ENCODE peak calls at places on chromosome 17, in five cellular contexts. One of them, this sample, is unnamed.

GRCh38 chr17:51128089-51128488 is 7.4 kb upstream of the SPAG9 start:
- DNase-seq in GM12865: peak; percentile 48
- DNase-seq in stimulated activated CD8-positive, alpha-beta memory T cell treated with anti-CD3 and anti-CD28 coated beads, Interleukin-2, amount 100 ng/mL, for 1 hour: no peak
- DNase-seq in activated T-helper 1 cell treated with anti-CD3 and anti-CD28 coated beads, Interleukin-2, amount 50 U/mL, for 16 hours: no peak
- DNase-seq in SW 1271: no peak
- DNase-seq in this sample: no peak

GRCh38 chr17:74427048-74427762 is 4.7 kb upstream of the GPRC5C start:
- DNase-seq in GM12865: no peak
- DNase-seq in stimulated activated CD8-positive, alpha-beta memory T cell treated with anti-CD3 and anti-CD28 coated beads, Interleukin-2, amount 100 ng/mL, for 1 hour: no peak
- DNase-seq in activated T-helper 1 cell treated with anti-CD3 and anti-CD28 coated beads, Interleukin-2, amount 50 U/mL, for 16 hours: no peak
- DNase-seq in SW 1271: no peak
- DNase-seq in this sample: no peak

GRCh38 chr17:79983456-79983855 is 52.2 kb downstream of the TBC1D16 start:
- DNase-seq in GM12865: no peak
- DNase-seq in stimulated activated CD8-positive, alpha-beta memory T cell treated with anti-CD3 and anti-CD28 coated beads, Interleukin-2, amount 100 ng/mL, for 1 hour: no peak
- DNase-seq in activated T-helper 1 cell treated with anti-CD3 and anti-CD28 coated beads, Interleukin-2, amount 50 U/mL, for 16 hours: no peak
- DNase-seq in SW 1271: no peak
- DNase-seq in this sample: no peak

GRCh38 chr17:59435238-59435637 is 103.8 kb downstream of the YPEL2 start:
- DNase-seq in GM12865: peak; percentile 21
- DNase-seq in stimulated activated CD8-positive, alpha-beta memory T cell treated with anti-CD3 and anti-CD28 coated beads, Interleukin-2, amount 100 ng/mL, for 1 hour: no peak
- DNase-seq in activated T-helper 1 cell treated with anti-CD3 and anti-CD28 coated beads, Interleukin-2, amount 50 U/mL, for 16 hours: no peak
- DNase-seq in SW 1271: peak; percentile 55
- DNase-seq in this sample: peak; percentile 79

GRCh38 chr17:75430159-75430748 is 24.8 kb upstream of the GRB2 start:
- DNase-seq in GM12865: no peak
- DNase-seq in stimulated activated CD8-positive, alpha-beta memory T cell treated with anti-CD3 and anti-CD28 coated beads, Interleukin-2, amount 100 ng/mL, for 1 hour: no peak
- DNase-seq in activated T-helper 1 cell treated with anti-CD3 and anti-CD28 coated beads, Interleukin-2, amount 50 U/mL, for 16 hours: no peak
- DNase-seq in SW 1271: no peak
- DNase-seq in this sample: no peak

GRCh38 chr17:83203073-83203471 is 123.7 kb downstream of the METRNL start:
- DNase-seq in GM12865: no peak
- DNase-seq in stimulated activated CD8-positive, alpha-beta memory T cell treated with anti-CD3 and anti-CD28 coated beads, Interleukin-2, amount 100 ng/mL, for 1 hour: no peak
- DNase-seq in activated T-helper 1 cell treated with anti-CD3 and anti-CD28 coated beads, Interleukin-2, amount 50 U/mL, for 16 hours: no peak
- DNase-seq in SW 1271: no peak
- DNase-seq in this sample: peak; percentile 85

GRCh38 chr17:67679721-67680120 is 38.0 kb upstream of the NOL11 start:
- DNase-seq in GM12865: peak; percentile 86
- DNase-seq in stimulated activated CD8-positive, alpha-beta memory T cell treated with anti-CD3 and anti-CD28 coated beads, Interleukin-2, amount 100 ng/mL, for 1 hour: no peak
- DNase-seq in activated T-helper 1 cell treated with anti-CD3 and anti-CD28 coated beads, Interleukin-2, amount 50 U/mL, for 16 hours: no peak
- DNase-seq in SW 1271: no peak
- DNase-seq in this sample: no peak

GRCh38 chr17:17497065-17497844 is 1.1 kb upstream of the RASD1 start:
- DNase-seq in GM12865: no peak
- DNase-seq in stimulated activated CD8-positive, alpha-beta memory T cell treated with anti-CD3 and anti-CD28 coated beads, Interleukin-2, amount 100 ng/mL, for 1 hour: no peak
- DNase-seq in activated T-helper 1 cell treated with anti-CD3 and anti-CD28 coated beads, Interleukin-2, amount 50 U/mL, for 16 hours: no peak
- DNase-seq in SW 1271: no peak
- DNase-seq in this sample: no peak

GRCh38 chr17:12996941-12997340 is 20.9 kb downstream of the ELAC2 start:
- DNase-seq in GM12865: no peak
- DNase-seq in stimulated activated CD8-positive, alpha-beta memory T cell treated with anti-CD3 and anti-CD28 coated beads, Interleukin-2, amount 100 ng/mL, for 1 hour: no peak
- DNase-seq in activated T-helper 1 cell treated with anti-CD3 and anti-CD28 coated beads, Interleukin-2, amount 50 U/mL, for 16 hours: no peak
- DNase-seq in SW 1271: no peak
- DNase-seq in this sample: no peak

GRCh38 chr17:15341966-15342365 is 569 bp upstream of the TEKT3 start:
- DNase-seq in GM12865: no peak
- DNase-seq in stimulated activated CD8-positive, alpha-beta memory T cell treated with anti-CD3 and anti-CD28 coated beads, Interleukin-2, amount 100 ng/mL, for 1 hour: no peak
- DNase-seq in activated T-helper 1 cell treated with anti-CD3 and anti-CD28 coated beads, Interleukin-2, amount 50 U/mL, for 16 hours: no peak
- DNase-seq in SW 1271: no peak
- DNase-seq in this sample: no peak

GRCh38 chr17:48486557-48486956 is 44.3 kb downstream of the HOXB1 start:
- DNase-seq in GM12865: peak; percentile 21
- DNase-seq in stimulated activated CD8-positive, alpha-beta memory T cell treated with anti-CD3 and anti-CD28 coated beads, Interleukin-2, amount 100 ng/mL, for 1 hour: no peak
- DNase-seq in activated T-helper 1 cell treated with anti-CD3 and anti-CD28 coated beads, Interleukin-2, amount 50 U/mL, for 16 hours: no peak
- DNase-seq in SW 1271: peak; percentile 61
- DNase-seq in this sample: peak; percentile 54

GRCh38 chr17:49694847-49695697 is 12.7 kb downstream of the SLC35B1 start:
- DNase-seq in GM12865: peak; percentile 70
- DNase-seq in stimulated activated CD8-positive, alpha-beta memory T cell treated with anti-CD3 and anti-CD28 coated beads, Interleukin-2, amount 100 ng/mL, for 1 hour: peak; percentile 52
- DNase-seq in activated T-helper 1 cell treated with anti-CD3 and anti-CD28 coated beads, Interleukin-2, amount 50 U/mL, for 16 hours: peak; percentile 58
- DNase-seq in SW 1271: peak; percentile 32
- DNase-seq in this sample: no peak

GRCh38 chr17:28728364-28729200 is at the start of gene NEK8:
- DNase-seq in GM12865: peak; percentile 96
- DNase-seq in stimulated activated CD8-positive, alpha-beta memory T cell treated with anti-CD3 and anti-CD28 coated beads, Interleukin-2, amount 100 ng/mL, for 1 hour: peak; percentile 97
- DNase-seq in activated T-helper 1 cell treated with anti-CD3 and anti-CD28 coated beads, Interleukin-2, amount 50 U/mL, for 16 hours: peak; percentile 94
- DNase-seq in SW 1271: peak; percentile 92
- DNase-seq in this sample: peak; percentile 88

GRCh38 chr17:67441052-67441738 is 64.1 kb downstream of the PITPNC1 start:
- DNase-seq in GM12865: peak; percentile 82
- DNase-seq in stimulated activated CD8-positive, alpha-beta memory T cell treated with anti-CD3 and anti-CD28 coated beads, Interleukin-2, amount 100 ng/mL, for 1 hour: peak; percentile 54
- DNase-seq in activated T-helper 1 cell treated with anti-CD3 and anti-CD28 coated beads, Interleukin-2, amount 50 U/mL, for 16 hours: peak; percentile 58
- DNase-seq in SW 1271: peak; percentile 93
- DNase-seq in this sample: no peak

GRCh38 chr17:8859804-8860430 is 7.6 kb downstream of the PIK3R6 start:
- DNase-seq in GM12865: no peak
- DNase-seq in stimulated activated CD8-positive, alpha-beta memory T cell treated with anti-CD3 and anti-CD28 coated beads, Interleukin-2, amount 100 ng/mL, for 1 hour: no peak
- DNase-seq in activated T-helper 1 cell treated with anti-CD3 and anti-CD28 coated beads, Interleukin-2, amount 50 U/mL, for 16 hours: no peak
- DNase-seq in SW 1271: no peak
- DNase-seq in this sample: no peak

GRCh38 chr17:66507103-66507923 is 204.9 kb downstream of the PRKCA start:
- DNase-seq in GM12865: no peak
- DNase-seq in stimulated activated CD8-positive, alpha-beta memory T cell treated with anti-CD3 and anti-CD28 coated beads, Interleukin-2, amount 100 ng/mL, for 1 hour: no peak
- DNase-seq in activated T-helper 1 cell treated with anti-CD3 and anti-CD28 coated beads, Interleukin-2, amount 50 U/mL, for 16 hours: no peak
- DNase-seq in SW 1271: peak; percentile 58
- DNase-seq in this sample: peak; percentile 61

GRCh38 chr17:82399030-82399429 is 19.1 kb upstream of the HEXD start:
- DNase-seq in GM12865: no peak
- DNase-seq in stimulated activated CD8-positive, alpha-beta memory T cell treated with anti-CD3 and anti-CD28 coated beads, Interleukin-2, amount 100 ng/mL, for 1 hour: no peak
- DNase-seq in activated T-helper 1 cell treated with anti-CD3 and anti-CD28 coated beads, Interleukin-2, amount 50 U/mL, for 16 hours: no peak
- DNase-seq in SW 1271: no peak
- DNase-seq in this sample: peak; percentile 96

GRCh38 chr17:76793775-76794174 is 55.9 kb downstream of the MFSD11 start:
- DNase-seq in GM12865: peak; percentile 57
- DNase-seq in stimulated activated CD8-positive, alpha-beta memory T cell treated with anti-CD3 and anti-CD28 coated beads, Interleukin-2, amount 100 ng/mL, for 1 hour: no peak
- DNase-seq in activated T-helper 1 cell treated with anti-CD3 and anti-CD28 coated beads, Interleukin-2, amount 50 U/mL, for 16 hours: no peak
- DNase-seq in SW 1271: peak; percentile 35
- DNase-seq in this sample: no peak

GRCh38 chr17:494601-495195 is 142.1 kb upstream of the RPH3AL start:
- DNase-seq in GM12865: peak; percentile 8
- DNase-seq in stimulated activated CD8-positive, alpha-beta memory T cell treated with anti-CD3 and anti-CD28 coated beads, Interleukin-2, amount 100 ng/mL, for 1 hour: no peak
- DNase-seq in activated T-helper 1 cell treated with anti-CD3 and anti-CD28 coated beads, Interleukin-2, amount 50 U/mL, for 16 hours: no peak
- DNase-seq in SW 1271: no peak
- DNase-seq in this sample: no peak